ENCODE peak calls at places on chromosomes 5 and 9, in four cellular contexts. S is H1, M is stomach, B is Panc1. A is an unnamed sample.

GRCh38 chr5:2184024-2184362 is 301.3 kb upstream of the IRX4 start:
- DNase-seq in S (no peak), M (no peak), B (no peak), A (no peak)

GRCh38 chr5:147485046-147485445 is 24.8 kb downstream of the DPYSL3 start:
- DNase-seq in S (no peak), M (no peak), B (no peak), A (no peak)

GRCh38 chr5:16467363-16468219 is 2.0 kb upstream of the ZNF622 start:
- DNase-seq in S (no peak), M (no peak), B (peak; percentile 66), A (no peak)

GRCh38 chr9:19156026-19156474 is 28.8 kb upstream of the PLIN2 start:
- DNase-seq in S (no peak), M (no peak), B (no peak), A (no peak)

GRCh38 chr9:4137234-4137633 is 162.6 kb downstream of the GLIS3 start:
- DNase-seq in S (no peak), M (no peak), B (peak; percentile 71), A (no peak)

GRCh38 chr5:120567066-120567465 is 103.0 kb downstream of the PRR16 start:
- DNase-seq in S (no peak), M (no peak), B (no peak), A (no peak)

GRCh38 chr9:125626187-125626586 is 80.8 kb downstream of the MAPKAP1 start:
- DNase-seq in S (no peak), M (no peak), B (no peak), A (no peak)

GRCh38 chr5:179307931-179308471 is 37.3 kb downstream of the ADAMTS2 start:
- DNase-seq in S (no peak), M (no peak), B (no peak), A (no peak)

GRCh38 chr9:33374190-33374589 is 28.2 kb downstream of the AQP7 start:
- DNase-seq in S (no peak), M (no peak), B (no peak), A (no peak)

GRCh38 chr5:62011072-62011664 is 294.8 kb upstream of the KIF2A start:
- DNase-seq in S (no peak), M (no peak), B (no peak), A (no peak)

GRCh38 chr9:23538060-23538387 is 288.0 kb downstream of the ELAVL2 start:
- DNase-seq in S (no peak), M (no peak), B (no peak), A (no peak)

GRCh38 chr9:31824860-31825259 is 559.6 kb upstream of the ACO1 start:
- DNase-seq in S (no peak), M (no peak), B (no peak), A (no peak)

GRCh38 chr5:129670944-129671343 is 77.0 kb upstream of the MINAR2 start:
- DNase-seq in S (no peak), M (no peak), B (no peak), A (no peak)

GRCh38 chr5:36552626-36553393 is 53.6 kb upstream of the SLC1A3 start:
- DNase-seq in S (no peak), M (no peak), B (no peak), A (no peak)

GRCh38 chr5:97635553-97635952 is 452.5 kb upstream of the RIOK2 start:
- DNase-seq in S (no peak), M (no peak), B (no peak), A (no peak)

GRCh38 chr5:82984786-82985762 is 92.1 kb downstream of the TMEM167A start:
- DNase-seq in S (no peak), M (no peak), B (no peak), A (no peak)

GRCh38 chr9:71096431-71097108 is 24.9 kb downstream of the TRPM3 start:
- DNase-seq in S (no peak), M (peak; percentile 41), B (no peak), A (no peak)

GRCh38 chr5:88748670-88749069 is 134.3 kb downstream of the MEF2C start:
- DNase-seq in S (no peak), M (no peak), B (no peak), A (no peak)

GRCh38 chr5:68924490-68925145 is 169.2 kb upstream of the SLC30A5 start:
- DNase-seq in S (no peak), M (no peak), B (no peak), A (no peak)

GRCh38 chr5:68396722-68397121 is 181.2 kb downstream of the PIK3R1 start:
- DNase-seq in S (no peak), M (peak; percentile 51), B (no peak), A (no peak)

GRCh38 chr5:154260224-154260859 is 69.8 kb downstream of the GALNT10 start:
- DNase-seq in S (no peak), M (no peak), B (no peak), A (no peak)

GRCh38 chr9:105608685-105609598 is 51.0 kb downstream of the FKTN start:
- DNase-seq in S (no peak), M (no peak), B (peak; percentile 1), A (peak; percentile 10)

GRCh38 chr5:10577371-10578291 is 13.8 kb downstream of the ANKRD33B start:
- DNase-seq in S (no peak), M (no peak), B (no peak), A (no peak)

GRCh38 chr5:35954175-35954574 is 15.8 kb upstream of the CAPSL start:
- DNase-seq in S (no peak), M (no peak), B (no peak), A (no peak)

GRCh38 chr9:23769307-23769935 is 56.6 kb downstream of the ELAVL2 start:
- DNase-seq in S (no peak), M (no peak), B (no peak), A (peak; percentile 24)

GRCh38 chr5:181071257-181071656 is 31.2 kb downstream of the BTNL9 start:
- DNase-seq in S (no peak), M (no peak), B (no peak), A (no peak)

GRCh38 chr5:133298447-133298846 is 246.6 kb downstream of the HSPA4 start:
- DNase-seq in S (no peak), M (no peak), B (no peak), A (no peak)

GRCh38 chr9:118483677-118484076 is 779.5 kb downstream of the TLR4 start:
- DNase-seq in S (no peak), M (no peak), B (no peak), A (no peak)

GRCh38 chr9:112048924-112049785 is 125.9 kb downstream of the SUSD1 start:
- DNase-seq in S (no peak), M (peak; percentile 39), B (no peak), A (no peak)

GRCh38 chr5:538271-538771 is 14.1 kb upstream of the SLC9A3 start:
- DNase-seq in S (no peak), M (no peak), B (no peak), A (no peak)

GRCh38 chr9:137556069-137556838 is 4.6 kb downstream of the MRPL41 start:
- DNase-seq in S (no peak), M (peak; percentile 34), B (no peak), A (peak; percentile 63)
- TF ChIP-seq POLR2AphosphoS5 in S (no peak), M (no peak), B (no peak), A (peak; percentile 61)

DNA sequence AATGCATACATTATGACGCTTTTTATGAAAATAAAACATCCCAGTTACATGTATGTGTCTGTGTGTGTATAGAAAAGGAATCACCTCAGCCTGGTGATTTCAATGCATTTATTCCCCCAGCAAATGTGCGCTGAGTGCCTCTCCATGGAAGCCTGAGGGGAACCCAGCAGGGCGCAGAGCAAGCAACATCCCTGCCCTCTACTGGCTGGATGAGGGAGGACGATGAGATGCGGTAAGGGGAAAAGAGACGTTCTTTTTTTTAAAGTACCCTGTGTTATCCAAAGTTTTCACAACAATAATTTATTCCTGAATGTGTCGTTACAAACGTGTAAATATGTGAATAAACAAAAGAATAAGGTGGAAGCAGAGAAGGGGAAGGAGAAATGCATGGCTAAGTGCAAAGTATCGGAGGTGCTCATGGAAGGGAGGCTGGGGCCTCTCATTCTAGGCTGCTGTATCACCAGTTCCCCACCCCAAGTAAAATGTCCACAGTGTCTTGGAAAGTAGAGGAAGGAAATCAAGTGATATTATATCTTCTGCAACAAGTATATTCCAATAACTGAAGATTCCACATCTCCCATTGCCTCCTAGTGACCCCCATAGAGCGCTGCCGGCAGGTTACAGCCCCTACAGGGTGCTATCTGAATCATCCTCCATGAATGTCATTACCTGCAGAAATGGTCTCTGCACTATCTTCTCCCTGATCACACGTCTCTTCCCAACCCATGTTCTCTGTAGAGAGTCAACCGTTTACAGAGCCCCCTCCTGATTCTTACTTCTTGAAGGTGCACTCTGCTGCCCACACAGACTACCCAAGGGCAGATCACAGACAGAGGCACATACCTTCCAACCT is 13.0 kb upstream of the ABLIM3 start:
- DNase-seq in S (no peak), M (no peak), B (no peak), A (no peak)
- H3K27ac ChIP-seq in S (no peak overlapping the region), M (no peak overlapping the region), B (no peak overlapping the region), A (peak overlapping the region; percentile 17)

DNA sequence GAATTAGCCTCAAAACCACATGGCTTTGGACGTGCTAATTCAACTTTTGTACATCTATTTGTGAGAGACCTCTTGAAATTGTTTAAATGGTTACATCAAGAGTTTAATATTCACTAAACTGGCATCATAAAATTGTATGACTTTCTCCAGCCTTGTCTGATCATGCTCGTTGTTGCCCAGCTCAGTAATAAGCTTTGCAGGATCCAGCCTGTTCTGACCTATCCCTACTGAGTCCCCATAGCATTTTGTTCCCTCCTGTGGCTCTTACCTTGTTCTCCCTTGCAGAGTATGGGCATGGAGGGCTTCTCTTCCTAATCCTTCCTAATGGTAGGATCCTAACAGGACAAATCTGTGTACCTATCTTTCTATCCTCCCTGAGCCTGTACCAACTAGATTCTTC is 6.3 kb downstream of the EXOSC3 start:
- DNase-seq in S (no peak), M (no peak), B (no peak), A (no peak)
- TF ChIP-seq POLR2AphosphoS5 in S (no peak), M (no peak), B (no peak), A (no peak)

GRCh38 chr5:27010646-27011045 is 27.7 kb downstream of the CDH9 start:
- DNase-seq in S (no peak), M (no peak), B (no peak), A (no peak)

GRCh38 chr5:27007121-27007520 is 31.3 kb downstream of the CDH9 start:
- DNase-seq in S (no peak), M (no peak), B (no peak), A (no peak)

GRCh38 chr5:27011274-27011673 is 27.1 kb downstream of the CDH9 start:
- DNase-seq in S (no peak), M (no peak), B (no peak), A (no peak)

GRCh38 chr5:27008604-27009564 is 29.5 kb downstream of the CDH9 start:
- DNase-seq in S (no peak), M (no peak), B (peak; percentile 56), A (no peak)
- H3K27ac ChIP-seq in S (no peak overlapping the region), M (no peak overlapping the region), B (peak overlapping the region; percentile 8), A (no peak overlapping the region)

DNA sequence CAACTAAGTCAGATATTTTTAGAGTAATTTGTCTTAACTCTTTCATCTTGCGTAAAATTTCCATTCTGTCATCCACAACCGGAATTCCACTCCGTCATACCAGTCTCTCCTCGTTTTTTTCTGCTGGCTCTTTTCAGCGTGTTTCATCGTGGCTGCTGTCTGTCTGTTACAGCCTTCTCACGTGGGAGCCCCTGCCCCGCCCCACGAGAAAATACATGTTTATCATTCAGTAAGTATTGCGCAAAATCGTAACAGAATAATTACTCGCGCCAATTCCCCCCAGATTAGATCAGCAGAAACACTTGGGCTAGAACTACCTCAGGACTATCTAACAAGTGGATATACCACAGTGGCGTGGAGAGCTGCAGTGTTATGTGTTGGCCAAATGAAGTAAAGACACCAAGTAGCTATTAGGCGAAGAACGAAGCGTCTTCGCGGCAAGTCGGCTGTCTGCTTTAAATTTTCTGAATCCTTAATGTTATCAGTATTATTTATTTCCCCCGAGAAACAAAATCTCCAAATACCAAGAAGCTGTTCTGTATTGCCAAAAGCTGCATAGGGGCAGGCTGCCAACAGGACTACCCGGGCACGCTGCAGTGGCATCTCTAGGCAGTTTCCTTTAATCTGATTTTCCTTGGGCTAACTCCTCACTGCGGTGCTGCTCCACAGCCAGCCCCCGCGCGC is 566 bp upstream of the FOCAD start:
- DNase-seq in S (no peak), M (peak; percentile 31), B (no peak), A (peak; percentile 30)
- TF ChIP-seq POLR2AphosphoS5 in S (no peak), M (no peak), B (no peak), A (no peak)